ENCODE peak calls at places on chromosome 14, in six cellular contexts. P, D, I, H, F and V are unnamed samples.
A peak's percentile ranks its signal among the peaks of the same experiment; 100 is the strongest.

GRCh38 chr14:34895277-34895676 is 20.1 kb upstream of the BAZ1A start:
- DNase-seq in P (no peak), D (no peak), I (no peak), H (no peak), F (no peak), V (no peak)

GRCh38 chr14:35161231-35161630 is 38.9 kb downstream of the PRORP start:
- DNase-seq in P (peak; percentile 7), D (no peak), I (no peak), H (no peak), F (no peak), V (no peak)

GRCh38 chr14:80202888-80203562 is 8.3 kb downstream of the DIO2 start:
- DNase-seq in P (no peak), D (no peak), I (no peak), H (no peak), F (no peak), V (peak; percentile 8)

GRCh38 chr14:26395726-26396125 is 202.1 kb downstream of the NOVA1 start:
- DNase-seq in P (no peak), D (no peak), I (no peak), H (no peak), F (no peak), V (no peak)

GRCh38 chr14:54593860-54594259 is 26.9 kb downstream of the SAMD4A start:
- DNase-seq in P (no peak), D (no peak), I (peak; percentile 58), H (no peak), F (no peak), V (peak; percentile 29)

GRCh38 chr14:33512201-33512600 is 438.7 kb downstream of the EGLN3 start:
- DNase-seq in P (no peak), D (no peak), I (peak; percentile 76), H (no peak), F (peak; percentile 18), V (peak; percentile 89)

GRCh38 chr14:77641207-77641533 is 24.7 kb upstream of the SPTLC2 start:
- DNase-seq in P (no peak), D (no peak), I (no peak), H (no peak), F (no peak), V (no peak)

GRCh38 chr14:32763673-32764072 is 175.0 kb upstream of the NPAS3 start:
- DNase-seq in P (no peak), D (no peak), I (no peak), H (no peak), F (no peak), V (no peak)

GRCh38 chr14:103806805-103807204 is 40.6 kb downstream of the PPP1R13B start:
- DNase-seq in P (no peak), D (no peak), I (no peak), H (no peak), F (no peak), V (no peak)

GRCh38 chr14:99264691-99265090 is 7.3 kb downstream of the BCL11B start:
- DNase-seq in P (no peak), D (no peak), I (no peak), H (no peak), F (no peak), V (no peak)

GRCh38 chr14:43123544-43123943 is 1383.5 kb downstream of the FSCB start:
- DNase-seq in P (no peak), D (no peak), I (no peak), H (no peak), F (no peak), V (no peak)

GRCh38 chr14:91193069-91193468 is 51.4 kb downstream of the GPR68 start:
- DNase-seq in P (no peak), D (no peak), I (no peak), H (no peak), F (no peak), V (no peak)

GRCh38 chr14:103191856-103192835 is 68.9 kb downstream of the TNFAIP2 start:
- DNase-seq in P (no peak), D (no peak), I (no peak), H (no peak), F (no peak), V (no peak)

GRCh38 chr14:90968025-90968424 is 92.4 kb downstream of the RPS6KA5 start:
- DNase-seq in P (no peak), D (no peak), I (peak; percentile 8), H (no peak), F (no peak), V (peak; percentile 67)

GRCh38 chr14:61472025-61472672 is 150.8 kb downstream of the PRKCH start:
- DNase-seq in P (no peak), D (no peak), I (peak; percentile 99), H (no peak), F (peak; percentile 66), V (peak; percentile 54)

GRCh38 chr14:52876311-52876710 is 74.5 kb downstream of the FERMT2 start:
- DNase-seq in P (no peak), D (no peak), I (peak; percentile 72), H (no peak), F (no peak), V (peak; percentile 70)

GRCh38 chr14:75559451-75560187 is 18.8 kb upstream of the FLVCR2 start:
- DNase-seq in P (peak; percentile 21), D (no peak), I (peak; percentile 18), H (no peak), F (peak; percentile 39), V (no peak)

GRCh38 chr14:35534884-35535793 is 1.2 kb downstream of the INSM2 start:
- DNase-seq in P (peak; percentile 48), D (no peak), I (peak; percentile 61), H (no peak), F (peak; percentile 65), V (peak; percentile 76)

GRCh38 chr14:61196034-61196433 is 85.1 kb downstream of the TMEM30B start:
- DNase-seq in P (no peak), D (no peak), I (no peak), H (no peak), F (no peak), V (no peak)

GRCh38 chr14:61537567-61538463 is 157.5 kb upstream of the HIF1A start:
- DNase-seq in P (peak; percentile 46), D (no peak), I (peak; percentile 90), H (no peak), F (no peak), V (no peak)

GRCh38 chr14:95527392-95528002 is 7.4 kb upstream of the GLRX5 start:
- DNase-seq in P (peak; percentile 34), D (peak; percentile 82), I (peak; percentile 79), H (no peak), F (peak; percentile 69), V (no peak)

GRCh38 chr14:103890836-103891666 is 37.2 kb upstream of the TDRD9 start:
- DNase-seq in P (no peak), D (no peak), I (no peak), H (no peak), F (peak; percentile 62), V (no peak)

GRCh38 chr14:90419200-90419599 is 22.4 kb downstream of the CALM1 start:
- DNase-seq in P (no peak), D (peak; percentile 87), I (peak; percentile 97), H (no peak), F (peak; percentile 88), V (no peak)

GRCh38 chr14:95274283-95274682 is 45.4 kb downstream of the CLMN start:
- DNase-seq in P (no peak), D (no peak), I (no peak), H (no peak), F (no peak), V (no peak)

DNA sequence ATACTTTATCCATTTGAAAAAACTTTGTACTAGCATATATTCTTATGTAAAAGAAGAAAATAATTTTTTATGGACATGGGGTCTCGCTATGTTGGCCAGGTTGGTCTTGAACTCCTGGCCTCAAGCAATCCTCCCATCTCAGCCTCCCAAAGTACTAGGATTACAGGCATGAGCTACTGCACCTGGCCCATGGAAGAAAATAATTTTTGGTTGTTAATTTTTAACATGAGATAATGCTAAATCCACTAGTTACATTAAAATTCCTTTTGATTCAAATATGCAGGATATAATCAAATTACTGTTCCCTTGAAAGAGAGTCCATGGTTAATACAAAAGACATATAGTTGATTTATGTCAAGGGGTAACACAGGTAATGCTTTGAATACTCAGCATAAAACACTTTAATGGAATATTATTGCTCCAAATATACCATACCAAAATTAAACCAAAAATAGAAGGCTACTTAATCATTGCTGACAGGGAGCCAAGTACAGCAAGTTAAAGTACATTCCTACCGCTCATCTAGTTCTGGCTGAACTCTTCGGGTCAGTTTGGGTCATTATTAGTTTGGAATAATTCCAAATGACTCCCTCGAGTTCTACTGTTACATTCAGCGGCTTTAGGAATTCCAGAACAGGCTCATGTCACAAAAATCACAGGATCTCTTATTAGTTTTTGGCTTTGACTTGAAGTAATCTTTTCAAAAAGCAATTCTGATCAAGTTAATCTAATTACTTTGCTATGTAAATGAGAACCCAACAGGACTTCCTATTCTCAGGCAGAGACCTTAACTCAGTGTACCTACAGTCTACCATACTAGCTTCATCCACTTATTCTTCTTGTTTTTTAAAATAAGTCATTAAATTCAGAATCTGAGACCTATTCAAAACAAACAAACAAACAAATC is 6.1 kb downstream of the SOS2 start:
- DNase-seq in P (no peak), D (no peak), I (peak; percentile 90), H (no peak), F (peak; percentile 50), V (peak; percentile 58)
- H3K4me1 ChIP-seq in P (peaks cover 3% of the 10 kb centered on the region), D (peaks cover 55% of the 10 kb centered on the region), I (peaks cover 8% of the 10 kb centered on the region), H (no peaks in the 10 kb centered on the region), F (peaks cover 59% of the 10 kb centered on the region), V (peaks cover 17% of the 10 kb centered on the region)

GRCh38 chr14:93972618-93973205 is 3.7 kb downstream of the ASB2 start:
- DNase-seq in P (no peak), D (no peak), I (no peak), H (no peak), F (no peak), V (no peak)

GRCh38 chr14:93969082-93969828 is 7.1 kb downstream of the ASB2 start:
- DNase-seq in P (no peak), D (no peak), I (no peak), H (no peak), F (no peak), V (no peak)

GRCh38 chr14:93971635-93972027 is 4.7 kb downstream of the ASB2 start:
- DNase-seq in P (no peak), D (no peak), I (no peak), H (no peak), F (no peak), V (no peak)

GRCh38 chr14:93970967-93971634 is 5.3 kb downstream of the ASB2 start:
- DNase-seq in P (peak; percentile 61), D (no peak), I (no peak), H (no peak), F (no peak), V (no peak)

DNA sequence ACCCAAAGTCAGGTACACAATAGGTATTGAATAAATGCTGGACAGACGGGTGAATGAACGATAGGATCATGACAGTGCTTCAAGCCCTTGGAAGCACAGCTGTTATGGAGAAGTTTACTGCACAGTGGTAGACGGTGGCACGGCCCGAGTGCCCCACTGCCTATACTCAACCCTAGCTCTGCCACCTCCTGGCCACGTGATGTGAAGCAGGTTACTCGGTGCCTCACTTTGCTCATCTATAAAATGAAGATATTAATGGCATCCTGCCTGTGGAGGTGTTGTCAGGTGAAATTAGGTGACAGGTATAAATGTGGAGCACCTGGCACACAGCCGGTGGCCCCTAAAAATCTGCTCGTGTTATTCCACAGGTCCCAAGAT is 5.8 kb downstream of the ASB2 start:
- DNase-seq in P (peak; percentile 52), D (no peak), I (no peak), H (no peak), F (no peak), V (no peak)
- TF ChIP-seq CTCF in P (peak; percentile 55), D (peak; percentile 17), I (no peak), H (peak; percentile 24), F (no peak), V (peak; percentile 31)

GRCh38 chr14:21209185-21209584 is 53.3 kb upstream of the OR5AU1 start:
- DNase-seq in P (no peak), D (no peak), I (no peak), H (no peak), F (no peak), V (no peak)
- H3K36me3 ChIP-seq in P (peaks cover 8% of the 10 kb centered on the region), D (peaks cover 53% of the 10 kb centered on the region), I (peaks cover 29% of the 10 kb centered on the region), H (peaks cover 42% of the 10 kb centered on the region), F (no peaks in the 10 kb centered on the region), V (peaks cover 62% of the 10 kb centered on the region)

GRCh38 chr14:56150645-56151345 is 32.6 kb downstream of the PELI2 start:
- DNase-seq in P (no peak), D (no peak), I (no peak), H (no peak), F (no peak), V (no peak)
- H3K4me1 ChIP-seq in P (no peaks in the 10 kb centered on the region), D (no peaks in the 10 kb centered on the region), I (peaks cover 2% of the 10 kb centered on the region), H (no peaks in the 10 kb centered on the region), F (peaks cover 15% of the 10 kb centered on the region), V (no peaks in the 10 kb centered on the region)